ENCODE peak calls at places on chromosomes 3 and 15, in seven cellular contexts. S is heart left ventricle, C is suprapubic skin, V is psoas muscle, J is tibial artery, M is ovary, O is right lobe of liver. A is an unnamed sample. For H3K4me1, the result is how much of the 10 kb centered on the place peaks cover.

GRCh38 chr3:197456271-197457091 is 99.3 kb downstream of the BDH1 start:
- DNase-seq in S (peak), C (peak), V (peak), J (peak), M (peak), O (peak), A (peak)

GRCh38 chr15:90664650-90665287 is 52.4 kb upstream of the BLM start:
- DNase-seq in S (peak), C (peak), V (peak), J (peak), M (no peak), O (peak), A (peak)

GRCh38 chr15:90529369-90530249 is at the start of gene CRTC3:
- DNase-seq in S (peak), C (peak), V (peak), J (peak), M (peak), O (peak), A (peak)

GRCh38 chr15:78623786-78624497 is 3.1 kb upstream of the CHRNA3 start:
- DNase-seq in S (no peak), C (no peak), V (no peak), J (no peak), M (no peak), O (no peak), A (peak)

GRCh38 chr15:78024141-78024567 is 53.4 kb downstream of the TBC1D2B start:
- DNase-seq in S (peak), C (no peak), V (peak), J (peak), M (peak), O (no peak), A (peak)

GRCh38 chr3:146834917-146835316 is 229.8 kb upstream of the PLSCR5 start:
- DNase-seq in S (no peak), C (no peak), V (no peak), J (no peak), M (no peak), O (no peak), A (no peak)

GRCh38 chr3:194840661-194841514 is 155.2 kb downstream of the FAM43A start:
- DNase-seq in S (peak), C (no peak), V (no peak), J (peak), M (no peak), O (peak), A (peak)

GRCh38 chr15:90207252-90207651 is 6.1 kb downstream of the SEMA4B start:
- DNase-seq in S (no peak), C (no peak), V (no peak), J (no peak), M (no peak), O (no peak), A (no peak)

GRCh38 chr15:52112203-52112750 is 298 bp downstream of the BCL2L10 start:
- DNase-seq in S (no peak), C (no peak), V (peak), J (no peak), M (no peak), O (peak), A (peak)

GRCh38 chr3:32137870-32138269 is 31.4 kb downstream of the GPD1L start:
- DNase-seq in S (no peak), C (no peak), V (no peak), J (no peak), M (no peak), O (no peak), A (peak)

GRCh38 chr3:189363856-189364255 is 192.1 kb downstream of the TPRG1 start:
- DNase-seq in S (no peak), C (no peak), V (no peak), J (no peak), M (no peak), O (no peak), A (peak)

GRCh38 chr15:71747128-71748083 is 62.9 kb upstream of the NR2E3 start:
- DNase-seq in S (no peak), C (no peak), V (no peak), J (no peak), M (no peak), O (no peak), A (peak)

GRCh38 chr3:134477938-134478337 is 7.8 kb downstream of the ANAPC13 start:
- DNase-seq in S (no peak), C (no peak), V (no peak), J (no peak), M (no peak), O (no peak), A (no peak)

GRCh38 chr3:134473868-134474546 is 11.8 kb downstream of the ANAPC13 start:
- DNase-seq in S (peak), C (peak), V (peak), J (peak), M (peak), O (peak), A (peak)

GRCh38 chr3:134476306-134476705 is 9.5 kb downstream of the ANAPC13 start:
- DNase-seq in S (no peak), C (no peak), V (no peak), J (no peak), M (no peak), O (no peak), A (no peak)

GRCh38 chr3:134474956-134475355 is 10.8 kb downstream of the ANAPC13 start:
- DNase-seq in S (no peak), C (no peak), V (no peak), J (no peak), M (no peak), O (no peak), A (no peak)

GRCh38 chr3:134476977-134477376 is 8.8 kb downstream of the ANAPC13 start:
- DNase-seq in S (peak), C (no peak), V (peak), J (no peak), M (no peak), O (no peak), A (no peak)
- H3K27ac ChIP-seq in S (peak), C (peak), V (peak), J (no peak), M (no peak), O (no peak), A (no peak)

DNA sequence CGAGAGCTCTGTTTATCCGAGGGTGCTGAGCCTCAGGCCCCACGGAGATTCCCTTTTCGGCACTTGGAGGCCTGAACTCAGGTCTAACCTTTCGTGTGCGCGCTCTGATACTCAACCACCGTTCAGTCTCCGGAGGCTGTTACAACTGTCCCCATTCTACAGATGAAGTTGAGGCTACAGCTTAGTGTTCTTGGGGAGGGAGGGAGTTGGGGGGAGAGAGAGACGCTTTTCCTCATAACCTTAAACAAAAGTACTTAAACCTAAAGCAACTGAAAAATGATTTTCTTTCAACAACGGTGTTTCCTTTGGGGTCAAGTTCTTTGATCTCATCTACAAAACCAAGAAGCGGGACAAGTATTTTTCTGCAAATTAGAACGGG is 952 bp upstream of the CHST2 start:
- DNase-seq in S (no peak), C (no peak), V (no peak), J (no peak), M (no peak), O (no peak), A (no peak)
- H3K4me1 ChIP-seq in S (under half), C (under half), V (under half), J (under half), M (under half), O (under half), A (under half)

GRCh38 chr15:101320501-101321052 is 25.5 kb upstream of the SNRPA1 start:
- DNase-seq in S (no peak), C (no peak), V (peak), J (peak), M (no peak), O (no peak), A (peak)
- TF ChIP-seq CTCF in S (no peak), C (no peak), V (no peak), J (no peak), M (no peak), O (peak), A (peak)

GRCh38 chr15:45165536-45165935 is 22.2 kb downstream of the SHF start:
- DNase-seq in S (no peak), C (no peak), V (no peak), J (no peak), M (no peak), O (no peak), A (no peak)

GRCh38 chr15:45163508-45163856 is 24.3 kb downstream of the SHF start:
- DNase-seq in S (no peak), C (no peak), V (no peak), J (no peak), M (no peak), O (no peak), A (no peak)

GRCh38 chr15:45161666-45162065 is 26.1 kb downstream of the SHF start:
- DNase-seq in S (no peak), C (no peak), V (no peak), J (no peak), M (no peak), O (no peak), A (no peak)

GRCh38 chr15:45164914-45165313 is 22.9 kb downstream of the SHF start:
- DNase-seq in S (no peak), C (no peak), V (no peak), J (no peak), M (no peak), O (no peak), A (no peak)

DNA sequence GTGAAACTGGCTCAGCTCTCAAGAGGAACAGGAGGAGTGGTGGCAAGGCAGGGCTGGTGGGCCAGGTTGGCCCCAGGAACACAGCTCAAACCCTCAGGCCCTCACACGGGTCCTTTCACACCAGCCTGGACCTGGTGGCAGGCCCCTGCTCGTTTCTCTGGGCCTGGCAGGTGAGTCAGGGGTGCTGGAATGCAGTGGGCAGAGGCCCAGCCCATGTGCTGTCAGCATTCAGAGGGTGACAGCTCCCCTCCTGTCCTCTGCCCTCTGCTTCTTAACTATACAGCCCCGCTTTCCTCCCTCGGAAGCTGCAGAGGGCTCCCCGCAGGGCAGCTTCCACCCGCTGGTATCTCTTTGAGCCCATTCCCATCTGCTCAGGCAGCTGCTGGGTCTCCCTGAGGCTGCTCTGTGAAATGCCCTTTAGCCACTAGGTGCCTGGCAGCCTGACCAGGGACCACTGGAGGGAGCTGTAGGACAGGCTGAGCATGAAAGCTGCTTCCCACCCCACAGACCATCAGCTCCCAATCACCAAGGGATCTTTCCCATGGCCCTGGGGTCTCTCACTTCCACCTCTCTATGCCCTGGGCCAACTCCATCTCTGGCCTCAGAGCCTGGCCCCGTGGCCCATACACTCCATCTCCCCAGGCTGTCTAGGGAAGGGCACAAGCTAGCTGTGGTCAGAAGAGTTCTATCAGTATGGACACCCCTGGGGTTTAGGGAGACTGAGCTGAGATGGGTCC is 24.8 kb downstream of the SHF start:
- DNase-seq in S (peak), C (no peak), V (peak), J (peak), M (peak), O (peak), A (peak)
- H3K27ac ChIP-seq in S (no peak), C (peak), V (no peak), J (no peak), M (no peak), O (no peak), A (no peak)

DNA sequence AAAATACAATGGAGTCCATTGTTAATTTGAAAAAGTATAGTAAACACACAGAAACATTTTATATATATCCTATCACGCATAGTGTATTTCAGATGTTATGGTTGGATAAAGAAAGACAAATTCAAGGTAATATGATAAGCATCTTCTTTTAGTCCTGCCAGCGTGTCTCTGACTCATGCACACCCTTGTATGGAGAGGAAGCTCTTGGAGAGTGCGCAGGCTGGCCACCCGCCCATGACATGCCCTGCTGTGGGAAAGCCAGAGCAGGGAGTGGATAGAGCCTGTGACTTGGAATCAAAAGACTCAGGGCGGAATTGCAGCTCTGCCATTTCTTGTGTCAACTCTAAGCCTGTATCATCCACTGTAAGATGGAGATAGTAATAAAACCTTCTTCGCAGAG is 23.0 kb upstream of the COPG1 start:
- DNase-seq in S (peak), C (peak), V (peak), J (peak), M (peak), O (peak), A (peak)
- H3K4me1 ChIP-seq in S (half or more), C (half or more), V (under half), J (under half), M (under half), O (under half), A (under half)

GRCh38 chr3:43892535-43892934 is 201.8 kb downstream of the ABHD5 start:
- DNase-seq in S (no peak), C (no peak), V (no peak), J (no peak), M (no peak), O (no peak), A (no peak)

GRCh38 chr3:43892061-43892460 is 201.3 kb downstream of the ABHD5 start:
- DNase-seq in S (no peak), C (no peak), V (no peak), J (no peak), M (no peak), O (no peak), A (no peak)

GRCh38 chr3:43893721-43894120 is 203.0 kb downstream of the ABHD5 start:
- DNase-seq in S (no peak), C (no peak), V (no peak), J (no peak), M (no peak), O (no peak), A (no peak)

GRCh38 chr3:43895573-43895972 is 204.8 kb downstream of the ABHD5 start:
- DNase-seq in S (no peak), C (no peak), V (no peak), J (no peak), M (no peak), O (no peak), A (no peak)

DNA sequence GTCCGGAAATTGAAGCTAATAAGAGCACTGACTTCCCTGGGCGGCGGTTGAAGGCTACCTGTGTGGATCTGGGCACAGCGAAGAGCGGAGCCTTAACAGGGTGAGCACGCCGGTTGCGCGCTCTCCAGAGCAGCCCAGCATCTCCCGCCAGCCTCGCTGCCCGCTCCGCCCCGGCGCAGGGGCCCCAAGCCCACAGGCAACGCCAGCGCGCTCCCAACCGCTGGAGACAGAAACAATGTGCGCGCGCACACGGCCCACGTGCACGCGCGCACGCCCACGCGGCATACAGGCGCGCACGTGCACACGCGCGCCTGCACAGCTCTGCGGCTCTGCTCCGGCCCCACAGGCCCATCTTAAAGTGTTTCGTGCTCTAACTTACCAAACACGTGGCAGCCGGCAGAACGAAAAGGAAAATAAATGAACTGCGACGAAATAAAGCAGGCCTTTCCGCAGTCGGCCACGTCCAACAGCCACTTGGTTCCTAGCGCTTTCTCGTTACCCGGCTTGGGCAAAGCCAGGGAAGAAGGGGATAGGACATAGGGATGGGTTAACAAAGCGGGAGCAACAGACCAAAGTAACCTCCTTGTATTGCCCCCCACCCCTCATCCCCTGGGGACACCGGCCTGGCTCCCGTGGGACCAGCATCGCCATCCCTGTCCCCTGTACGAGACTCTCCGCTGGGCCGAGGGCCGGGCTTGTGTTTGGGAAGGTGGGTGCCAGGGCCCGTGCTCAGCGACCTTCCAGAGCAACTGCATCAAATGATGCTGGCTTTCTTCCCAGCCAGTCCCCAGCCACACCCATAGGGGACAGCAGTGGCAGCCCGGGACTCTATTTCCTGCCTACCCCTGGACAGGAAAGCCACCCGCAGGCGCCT is 203.7 kb downstream of the ABHD5 start:
- DNase-seq in S (peak), C (no peak), V (peak), J (peak), M (peak), O (no peak), A (peak)
- TF ChIP-seq CTCF in S (no peak), C (no peak), V (no peak), J (no peak), M (no peak), O (no peak), A (no peak)

GRCh38 chr3:172634948-172635347 is 75.9 kb downstream of the NCEH1 start:
- DNase-seq in S (no peak), C (no peak), V (no peak), J (no peak), M (no peak), O (no peak), A (no peak)
- H3K27ac ChIP-seq in S (no peak), C (no peak), V (no peak), J (no peak), M (no peak), O (no peak), A (no peak)

A was measured in adrenal gland.